ENCODE peak calls at places on chromosome 1, in seven cellular contexts. F, S, A, V, Z, Y and H are unnamed samples.

GRCh38 chr1:109979489-109980091 is 5.0 kb upstream of the AHCYL1 start:
- DNase-seq in V (peak; percentile 71), Y (no peak), Z (no peak), F (no peak), A (no peak), S (peak; percentile 75), H (no peak)

GRCh38 chr1:31159323-31159722 is 80.4 kb downstream of the NKAIN1 start:
- DNase-seq in Z (no peak), V (no peak), F (no peak), Y (no peak), A (no peak), S (no peak), H (no peak)

GRCh38 chr1:224534731-224535130 is 81.4 kb upstream of the CNIH3 start:
- DNase-seq in V (no peak), S (no peak), F (no peak), Z (peak; percentile 75), A (no peak), Y (no peak), H (no peak)

GRCh38 chr1:36843906-36844610 is 190.3 kb downstream of the GRIK3 start:
- DNase-seq in V (no peak), A (no peak), Y (no peak), S (no peak), F (no peak), Z (no peak), H (no peak)

GRCh38 chr1:9120312-9120958 is 8.5 kb downstream of the GPR157 start:
- DNase-seq in Y (no peak), Z (no peak), F (no peak), S (no peak), V (no peak), A (no peak), H (no peak)

GRCh38 chr1:18178125-18178524 is 70.5 kb downstream of the IGSF21 start:
- DNase-seq in Z (no peak), S (no peak), V (no peak), A (no peak), Y (peak; percentile 29), F (no peak), H (no peak)

GRCh38 chr1:147851149-147851548 is 51.4 kb upstream of the GJA8 start:
- DNase-seq in A (no peak), S (peak; percentile 17), Y (no peak), F (no peak), V (peak; percentile 13), Z (no peak), H (no peak)

GRCh38 chr1:246005067-246005466 is 502.0 kb downstream of the SMYD3 start:
- DNase-seq in F (no peak), Z (no peak), V (peak; percentile 96), A (no peak), S (no peak), Y (no peak), H (no peak)

GRCh38 chr1:12296623-12297022 is 66.8 kb downstream of the VPS13D start:
- DNase-seq in A (no peak), F (no peak), V (peak; percentile 89), Z (no peak), S (no peak), Y (no peak), H (no peak)

GRCh38 chr1:75950176-75950575 is 18.0 kb upstream of the ASB17 start:
- DNase-seq in F (no peak), V (no peak), S (no peak), Z (no peak), A (no peak), Y (no peak), H (no peak)

GRCh38 chr1:204102719-204103118 is 29.8 kb downstream of the SOX13 start:
- DNase-seq in Y (no peak), Z (no peak), S (no peak), V (no peak), F (no peak), A (no peak), H (no peak)

GRCh38 chr1:178689769-178690168 is 35.3 kb upstream of the RALGPS2 start:
- DNase-seq in S (no peak), Y (no peak), V (peak; percentile 52), F (no peak), A (no peak), Z (no peak), H (no peak)

GRCh38 chr1:15283500-15283899 is 36.5 kb downstream of the FHAD1 start:
- DNase-seq in S (peak; percentile 66), V (peak; percentile 59), Y (no peak), Z (no peak), A (no peak), F (no peak), H (no peak)

GRCh38 chr1:54705153-54705552 is 10.5 kb upstream of the TTC4 start:
- DNase-seq in Z (no peak), Y (no peak), S (no peak), A (no peak), F (no peak), V (no peak), H (no peak)

GRCh38 chr1:46769028-46769740 is 29.7 kb upstream of the CYP4B1 start:
- DNase-seq in Z (no peak), F (no peak), Y (no peak), V (no peak), S (no peak), A (no peak), H (no peak)

GRCh38 chr1:117013310-117013850 is 11.8 kb downstream of the CD101 start:
- DNase-seq in Z (no peak), V (no peak), F (no peak), S (no peak), A (no peak), Y (no peak), H (no peak)

GRCh38 chr1:17017435-17017834 is 5.7 kb upstream of the ATP13A2 start:
- DNase-seq in Z (no peak), S (no peak), Y (no peak), A (no peak), F (no peak), V (no peak), H (no peak)

GRCh38 chr1:8133657-8134430 is 107.7 kb upstream of the ERRFI1 start:
- DNase-seq in A (peak; percentile 86), S (no peak), V (peak; percentile 93), Z (peak; percentile 95), Y (no peak), F (peak; percentile 83), H (no peak)

GRCh38 chr1:52693843-52694242 is 4.3 kb downstream of the COA7 start:
- DNase-seq in S (no peak), Z (no peak), Y (no peak), F (no peak), V (no peak), A (no peak), H (no peak)

GRCh38 chr1:52702886-52703787 is 5.0 kb upstream of the COA7 start:
- DNase-seq in Z (peak; percentile 97), V (peak; percentile 80), S (peak; percentile 92), F (peak; percentile 94), A (peak; percentile 84), Y (peak; percentile 69), H (peak; percentile 80)

GRCh38 chr1:52695627-52696026 is 2.5 kb downstream of the COA7 start:
- DNase-seq in Z (no peak), A (no peak), Y (no peak), V (no peak), F (no peak), S (no peak), H (no peak)

GRCh38 chr1:52692697-52693096 is 5.5 kb downstream of the COA7 start:
- DNase-seq in Y (no peak), V (no peak), A (no peak), S (no peak), F (no peak), Z (no peak), H (no peak)

GRCh38 chr1:52697795-52698674 is at the start of gene COA7:
- DNase-seq in F (peak; percentile 86), S (peak; percentile 84), Y (peak; percentile 70), A (peak; percentile 87), V (peak; percentile 71), Z (peak; percentile 95), H (no peak)
- TF ChIP-seq POLR2A in F (no peak), S (peak; percentile 80), Y (peak; percentile 75), A (peak; percentile 50), V (no peak), Z (peak; percentile 6), H (peak; percentile 8)

GRCh38 chr1:183804916-183805734 is at the start of gene RGL1:
- DNase-seq in A (peak; percentile 74), V (peak; percentile 75), Z (no peak), F (peak; percentile 82), Y (peak; percentile 37), S (peak; percentile 51), H (no peak)
- TF ChIP-seq POLR2A in A (peak; percentile 80), V (peak; percentile 45), Z (peak; percentile 31), F (peak; percentile 77), Y (peak; percentile 77), S (peak; percentile 55), H (no peak)

DNA sequence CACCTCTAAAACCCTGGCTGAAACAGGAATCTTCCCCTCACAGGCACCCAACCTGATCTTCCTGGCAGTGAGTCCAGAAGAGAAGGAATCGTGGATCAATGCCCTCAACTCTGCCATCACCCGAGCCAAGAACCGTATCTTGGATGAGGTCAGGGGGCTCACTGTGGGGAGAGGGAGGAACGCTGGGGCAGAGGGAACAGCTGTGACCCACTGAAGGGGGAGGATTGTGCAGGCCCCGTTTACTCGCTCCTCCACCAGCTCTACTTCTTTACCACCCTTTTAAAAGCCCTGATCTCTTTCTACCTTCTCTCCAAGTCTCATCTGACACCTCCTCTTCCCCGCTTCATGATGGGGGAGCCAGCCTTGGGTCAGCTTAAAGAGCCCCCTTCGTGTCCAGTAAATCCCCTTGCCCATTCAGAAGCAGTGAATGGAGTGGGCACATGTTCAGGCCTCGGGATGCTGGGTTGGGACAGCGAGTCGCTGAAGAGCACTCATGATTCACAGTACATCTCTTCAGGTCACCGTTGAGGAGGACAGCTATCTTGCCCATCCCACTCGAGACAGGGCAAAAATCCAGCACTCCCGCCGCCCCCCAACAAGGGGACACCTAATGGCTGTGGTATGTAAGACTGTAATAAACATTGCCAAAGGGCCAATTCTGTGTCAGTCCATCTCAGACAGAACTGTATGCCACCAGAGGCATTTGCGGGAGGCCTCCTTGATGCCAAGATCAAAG is 7.3 kb downstream of the PLEKHO1 start:
- DNase-seq in V (peak; percentile 75), S (no peak), Y (no peak), A (no peak), Z (no peak), F (no peak), H (no peak)
- TF ChIP-seq POLR2A in V (no peak), S (no peak), Y (peak; percentile 30), A (no peak), Z (no peak), F (no peak), H (no peak)

GRCh38 chr1:182257369-182258063 is 134.1 kb downstream of the GLUL start:
- DNase-seq in Z (no peak), S (no peak), Y (no peak), A (no peak), F (no peak), V (no peak), H (no peak)
- TF ChIP-seq POLR2A in Z (no peak), S (no peak), Y (no peak), A (no peak), F (no peak), V (no peak), H (no peak)

DNA sequence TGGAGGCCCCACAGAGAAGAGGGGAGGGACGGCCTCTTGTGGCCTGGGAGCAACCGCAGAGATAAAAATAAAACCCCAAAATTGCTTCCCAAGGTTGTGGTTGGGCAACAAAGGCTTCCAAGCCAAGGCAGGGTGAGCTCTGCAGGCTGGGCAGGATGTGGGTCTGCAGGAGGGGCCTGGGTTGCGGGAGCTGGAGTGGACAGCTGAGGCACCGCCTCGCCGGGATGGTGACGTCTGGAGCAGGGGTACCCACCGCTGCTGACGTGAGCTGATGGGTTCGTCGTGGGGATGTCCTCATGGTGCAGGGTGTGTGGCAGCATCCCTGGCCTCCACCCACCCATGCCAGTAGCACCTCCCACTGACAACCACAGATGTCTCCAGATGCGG is 3.7 kb downstream of the AURKAIP1 start:
- DNase-seq in Z (no peak), F (no peak), Y (no peak), V (no peak), S (no peak), A (no peak), H (no peak)
- TF ChIP-seq POLR2A in Z (no peak), F (no peak), Y (no peak), V (no peak), S (no peak), A (no peak), H (no peak)